ENCODE peak calls at places on chromosomes 12 and 14, in seven cellular contexts. S, Z, L, K, O, F and C are unnamed samples.

GRCh38 chr12:49866859-49867579 is 24.1 kb upstream of the BCDIN3D start:
- DNase-seq in K (peak; percentile 52), S (peak; percentile 86), F (peak; percentile 79), O (peak; percentile 67), Z (peak; percentile 82), L (peak; percentile 72), C (no peak)

GRCh38 chr12:132292328-132293319 is 36.8 kb downstream of the GALNT9 start:
- DNase-seq in F (no peak), L (peak; percentile 3), K (no peak), O (no peak), Z (no peak), S (no peak), C (no peak)

GRCh38 chr14:50082308-50082742 is 34.0 kb downstream of the VCPKMT start:
- DNase-seq in O (no peak), Z (no peak), L (no peak), K (no peak), F (no peak), S (no peak), C (no peak)

GRCh38 chr12:129101404-129101803 is 248.1 kb downstream of the GLT1D1 start:
- DNase-seq in F (peak; percentile 62), S (no peak), Z (no peak), O (no peak), K (no peak), L (no peak), C (no peak)

GRCh38 chr12:106953352-106954260 is 2.1 kb upstream of the TMEM263 start:
- DNase-seq in Z (no peak), F (no peak), L (no peak), K (no peak), O (no peak), S (no peak), C (no peak)

GRCh38 chr14:68780358-68781160 is 12.3 kb downstream of the ZFP36L1 start:
- DNase-seq in K (no peak), O (peak; percentile 78), L (peak; percentile 70), Z (peak; percentile 57), S (peak; percentile 69), F (peak; percentile 51), C (no peak)

GRCh38 chr12:58369576-58369975 is 428.2 kb downstream of the ATP23 start:
- DNase-seq in O (no peak), L (no peak), K (no peak), Z (no peak), F (no peak), S (no peak), C (no peak)

GRCh38 chr12:121170581-121171260 is 38.0 kb downstream of the P2RX7 start:
- DNase-seq in Z (no peak), F (no peak), O (no peak), K (no peak), S (no peak), L (no peak), C (no peak)

GRCh38 chr14:102164241-102164641 is 24.5 kb downstream of the WDR20 start:
- DNase-seq in K (no peak), S (no peak), F (no peak), Z (no peak), O (no peak), L (no peak), C (peak; percentile 6)

GRCh38 chr12:55816876-55817351 is 610 bp downstream of the SARNP start:
- DNase-seq in L (no peak), Z (no peak), K (no peak), O (no peak), S (no peak), F (peak; percentile 31), C (no peak)

GRCh38 chr12:22234561-22234960 is 99.9 kb downstream of the ST8SIA1 start:
- DNase-seq in Z (no peak), O (no peak), F (no peak), S (no peak), L (no peak), K (no peak), C (no peak)

GRCh38 chr12:125262866-125263265 is 197.6 kb downstream of the AACS start:
- DNase-seq in F (peak; percentile 64), Z (no peak), S (no peak), L (no peak), K (no peak), O (no peak), C (no peak)

GRCh38 chr12:20211537-20211936 is 156.8 kb upstream of the PDE3A start:
- DNase-seq in F (no peak), Z (no peak), S (no peak), L (no peak), K (no peak), O (no peak), C (no peak)

GRCh38 chr12:122354958-122355641 is 67.4 kb downstream of the CLIP1 start:
- DNase-seq in K (no peak), O (no peak), S (no peak), Z (no peak), L (no peak), F (no peak), C (no peak)

GRCh38 chr14:72619071-72619710 is 274.7 kb downstream of the DPF3 start:
- DNase-seq in F (no peak), S (no peak), Z (no peak), K (no peak), O (no peak), L (no peak), C (no peak)

GRCh38 chr12:46569826-46570390 is 197.3 kb upstream of the SLC38A2 start:
- DNase-seq in Z (no peak), L (no peak), O (no peak), K (no peak), F (no peak), S (peak; percentile 39), C (no peak)

GRCh38 chr14:42013560-42013959 is 406.9 kb downstream of the LRFN5 start:
- DNase-seq in L (no peak), K (no peak), S (no peak), Z (no peak), O (no peak), F (no peak), C (no peak)

GRCh38 chr12:57631566-57632368 is 1.2 kb downstream of the B4GALNT1 start:
- DNase-seq in S (no peak), L (no peak), K (no peak), O (peak; percentile 7), F (peak; percentile 45), Z (no peak), C (no peak)

GRCh38 chr14:91398707-91399106 is 18.9 kb downstream of the CCDC88C start:
- DNase-seq in F (no peak), S (no peak), O (no peak), K (no peak), L (no peak), Z (no peak), C (no peak)

GRCh38 chr12:10191865-10192264 is 13.0 kb downstream of the TMEM52B start:
- DNase-seq in L (no peak), Z (no peak), F (no peak), S (no peak), K (no peak), O (no peak), C (no peak)

GRCh38 chr14:96066976-96067375 is 27.8 kb downstream of the C14orf132 start:
- DNase-seq in O (no peak), K (no peak), Z (no peak), S (peak; percentile 21), F (no peak), L (no peak), C (no peak)

GRCh38 chr12:40336573-40337199 is 111.9 kb downstream of the LRRK2 start:
- DNase-seq in F (no peak), L (no peak), O (no peak), Z (no peak), K (no peak), S (no peak), C (no peak)

GRCh38 chr12:22190-22529 is 44.4 kb upstream of the IQSEC3 start:
- DNase-seq in L (no peak), O (no peak), K (no peak), S (no peak), Z (no peak), F (no peak), C (no peak)

GRCh38 chr12:22530-23201 is 43.9 kb upstream of the IQSEC3 start:
- DNase-seq in F (no peak), K (no peak), S (peak; percentile 60), L (no peak), O (no peak), Z (peak; percentile 26), C (no peak)

GRCh38 chr12:21301-22189 is 45.0 kb upstream of the IQSEC3 start:
- DNase-seq in F (no peak), S (peak; percentile 73), Z (peak; percentile 29), O (no peak), K (no peak), L (no peak), C (no peak)

GRCh38 chr12:20757-21156 is 45.8 kb upstream of the IQSEC3 start:
- DNase-seq in Z (peak; percentile 27), F (no peak), L (no peak), S (no peak), O (no peak), K (no peak), C (no peak)
- H3K4me3 ChIP-seq in Z (no peak overlapping the region), F (no peak overlapping the region), L (no peak overlapping the region), S (no peak overlapping the region), O (no peak overlapping the region), K (no peak overlapping the region), C (no peak overlapping the region)

DNA sequence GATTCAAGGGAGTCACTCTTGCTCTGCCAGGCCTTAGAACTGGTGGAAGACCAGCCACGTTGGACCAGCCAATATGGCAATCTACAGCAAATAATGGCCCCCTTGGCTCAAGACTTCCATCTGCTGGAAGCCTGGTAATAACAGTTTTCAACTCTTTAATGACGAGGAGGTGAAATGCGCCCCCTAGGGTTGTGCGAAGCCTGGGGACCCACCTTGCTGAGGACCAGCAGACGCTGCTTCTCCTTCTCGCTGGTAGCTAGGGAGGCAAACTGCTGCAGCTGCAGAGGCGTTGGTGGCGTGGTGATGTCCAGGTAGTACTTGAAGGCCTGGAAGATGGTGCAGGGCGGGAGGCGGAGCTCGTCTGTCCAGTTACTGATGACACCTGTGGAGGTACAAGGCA is 41.5 kb upstream of the FBXO21 start:
- DNase-seq in L (no peak), O (no peak), F (no peak), S (no peak), K (peak; percentile 24), Z (no peak), C (no peak)
- TF ChIP-seq CTCF in L (no peak), O (no peak), F (peak; percentile 35), S (no peak), K (peak; percentile 72), Z (no peak), C (no peak)

GRCh38 chr14:76268700-76269099 is 107.2 kb upstream of the ESRRB start:
- DNase-seq in L (no peak), Z (no peak), S (no peak), F (no peak), K (no peak), O (no peak), C (no peak)

GRCh38 chr14:76271371-76271770 is 104.6 kb upstream of the ESRRB start:
- DNase-seq in F (no peak), K (no peak), O (no peak), S (no peak), L (no peak), Z (no peak), C (no peak)

GRCh38 chr14:76268013-76268376 is 107.9 kb upstream of the ESRRB start:
- DNase-seq in Z (no peak), K (no peak), O (no peak), S (no peak), F (no peak), L (no peak), C (no peak)

GRCh38 chr14:76264384-76264783 is 111.6 kb upstream of the ESRRB start:
- DNase-seq in F (no peak), L (no peak), Z (no peak), K (no peak), S (no peak), O (no peak), C (no peak)

GRCh38 chr14:76267322-76268012 is 108.5 kb upstream of the ESRRB start:
- DNase-seq in L (peak; percentile 78), F (peak; percentile 42), S (peak; percentile 84), O (peak; percentile 66), K (no peak), Z (peak; percentile 67), C (no peak)
- H3K27ac ChIP-seq in L (peak overlapping the region; percentile 17), F (no peak overlapping the region), S (peak overlapping the region; percentile 42), O (peak overlapping the region; percentile 6), K (no peak overlapping the region), Z (no peak overlapping the region), C (no peak overlapping the region)

GRCh38 chr12:77151030-77151429 is 85.7 kb upstream of the E2F7 start:
- DNase-seq in L (no peak), K (no peak), F (no peak), O (no peak), S (no peak), Z (no peak), C (no peak)
- H3K4me3 ChIP-seq in L (no peak overlapping the region), K (no peak overlapping the region), F (no peak overlapping the region), O (no peak overlapping the region), S (no peak overlapping the region), Z (no peak overlapping the region), C (no peak overlapping the region)